ENCODE peak calls at places on chromosome 19, in seven cellular contexts. D, S, U, I, N, Q and M are unnamed samples.

GRCh38 chr19:4305253-4305612 is 835 bp downstream of the FSD1 start:
- DNase-seq in D (no peak), S (no peak), U (peak; percentile 29), I (no peak), N (no peak), Q (no peak), M (no peak)

GRCh38 chr19:2048959-2049740 is 1.9 kb downstream of the MKNK2 start:
- DNase-seq in D (peak; percentile 68), S (peak; percentile 81), U (no peak), I (peak; percentile 70), N (no peak), Q (no peak), M (no peak)

GRCh38 chr19:13637664-13638063 is 126.7 kb upstream of the MRI1 start:
- DNase-seq in D (no peak), S (no peak), U (no peak), I (no peak), N (no peak), Q (peak; percentile 32), M (no peak)

GRCh38 chr19:39823693-39824092 is 10.3 kb downstream of the DYRK1B start:
- DNase-seq in D (no peak), S (no peak), U (no peak), I (no peak), N (no peak), Q (no peak), M (no peak)

GRCh38 chr19:18232540-18233223 is 6.4 kb upstream of the PDE4C start:
- DNase-seq in D (no peak), S (no peak), U (peak; percentile 76), I (no peak), N (no peak), Q (no peak), M (no peak)

GRCh38 chr19:1851581-1852293 is 3.5 kb upstream of the REXO1 start:
- DNase-seq in D (no peak), S (no peak), U (no peak), I (peak; percentile 85), N (no peak), Q (no peak), M (no peak)

GRCh38 chr19:56350416-56351045 is 35.9 kb upstream of the ZSCAN5A start:
- DNase-seq in D (peak; percentile 22), S (no peak), U (peak; percentile 52), I (no peak), N (peak; percentile 39), Q (peak; percentile 24), M (peak; percentile 29)

GRCh38 chr19:14473915-14474578 is 1.1 kb downstream of the PTGER1 start:
- DNase-seq in D (no peak), S (no peak), U (no peak), I (peak; percentile 90), N (peak; percentile 59), Q (no peak), M (peak; percentile 53)

GRCh38 chr19:11246941-11247340 is 7.5 kb downstream of the ANGPTL8 start:
- DNase-seq in D (no peak), S (no peak), U (no peak), I (no peak), N (no peak), Q (no peak), M (no peak)

GRCh38 chr19:35889370-35890112 is 10.8 kb downstream of the NFKBID start:
- DNase-seq in D (no peak), S (no peak), U (no peak), I (peak; percentile 80), N (no peak), Q (no peak), M (no peak)

GRCh38 chr19:57599377-57599760 is 316 bp upstream of the ZNF530 start:
- DNase-seq in D (no peak), S (no peak), U (no peak), I (no peak), N (no peak), Q (no peak), M (no peak)

GRCh38 chr19:57599761-57600383 is at the start of gene ZNF530:
- DNase-seq in D (peak; percentile 89), S (peak; percentile 97), U (peak; percentile 89), I (peak; percentile 89), N (peak; percentile 96), Q (peak; percentile 88), M (peak; percentile 94)
- TF ChIP-seq POLR2A in D (no peak), S (no peak), U (peak; percentile 67), I (no peak), N (no peak), Q (no peak), M (no peak)

DNA sequence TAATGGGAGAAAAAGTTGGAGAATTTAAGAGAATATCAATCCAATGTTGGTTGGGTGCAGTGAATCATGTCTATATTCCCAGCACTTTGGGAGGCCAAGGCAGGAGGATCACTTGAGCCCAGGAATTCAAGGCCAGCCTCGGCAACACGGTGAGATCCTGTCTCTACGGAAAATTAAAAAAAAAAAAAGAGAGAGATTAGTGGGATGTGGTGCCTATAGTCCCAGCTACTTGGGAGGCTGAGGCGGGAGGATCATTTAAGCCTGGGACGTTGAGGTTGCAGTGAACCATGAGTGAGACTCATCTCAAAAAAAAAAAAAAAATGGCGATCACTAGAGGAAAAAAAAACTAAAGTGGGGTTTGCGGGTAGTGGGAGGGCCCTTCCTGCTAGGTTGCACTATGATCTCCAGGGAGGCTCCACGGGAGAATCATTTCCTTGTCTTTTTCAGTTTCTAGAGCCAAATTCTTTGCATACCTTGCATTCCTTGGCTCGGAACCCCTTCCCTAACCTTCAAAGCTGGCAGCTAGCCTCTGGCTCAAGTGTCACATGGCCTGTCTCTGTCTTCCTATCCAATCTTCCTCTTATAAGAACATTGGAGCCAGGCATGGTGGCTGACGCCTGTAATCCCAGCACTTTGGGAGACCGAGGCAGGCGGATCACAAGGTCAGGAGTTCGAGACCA is 5.8 kb upstream of the ERCC2 start:
- DNase-seq in D (peak; percentile 93), S (peak; percentile 82), U (no peak), I (no peak), N (no peak), Q (peak; percentile 13), M (no peak)
- TF ChIP-seq POLR2AphosphoS5 in D (no peak), S (no peak), U (no peak), I (no peak), N (no peak), Q (no peak), M (no peak)

GRCh38 chr19:53192771-53193533 is at the start of gene ZNF665:
- DNase-seq in D (peak; percentile 88), S (peak; percentile 95), U (peak; percentile 86), I (peak; percentile 87), N (peak; percentile 90), Q (no peak), M (peak; percentile 92)
- H3K27ac ChIP-seq in D (peak within 1 kb of the TSS; percentile 88), S (peak within 1 kb of the TSS; percentile 81), U (peak within 1 kb of the TSS; percentile 84), I (peak within 1 kb of the TSS; percentile 80), N (peak within 1 kb of the TSS; percentile 80), Q (no peak within 1 kb of the TSS), M (peak within 1 kb of the TSS; percentile 89)

GRCh38 chr19:49362926-49363264 is 679 bp upstream of the TEAD2 start:
- DNase-seq in D (peak; percentile 63), S (peak; percentile 86), U (no peak), I (no peak), N (peak; percentile 30), Q (no peak), M (peak; percentile 47)

GRCh38 chr19:49363265-49364082 is at the start of gene DKKL1:
- DNase-seq in D (peak; percentile 100), S (peak; percentile 100), U (peak; percentile 95), I (peak; percentile 97), N (peak; percentile 100), Q (peak; percentile 99), M (peak; percentile 99)

GRCh38 chr19:49364083-49364687 is 508 bp downstream of the DKKL1 start:
- DNase-seq in D (no peak), S (no peak), U (peak; percentile 50), I (peak; percentile 59), N (no peak), Q (no peak), M (no peak)

GRCh38 chr19:49361438-49362047 is 673 bp downstream of the TEAD2 start:
- DNase-seq in D (peak; percentile 65), S (peak; percentile 95), U (peak; percentile 91), I (peak; percentile 94), N (peak; percentile 80), Q (peak; percentile 56), M (peak; percentile 81)

GRCh38 chr19:49362048-49362925 is at the start of gene TEAD2:
- DNase-seq in D (peak; percentile 46), S (peak; percentile 91), U (peak; percentile 83), I (peak; percentile 94), N (peak; percentile 73), Q (no peak), M (peak; percentile 75)
- TF ChIP-seq POLR2A in D (peak; percentile 41), S (peak; percentile 73), U (peak; percentile 52), I (no peak), N (no peak), Q (no peak), M (peak; percentile 16)

GRCh38 chr19:55088021-55088451 is 12.4 kb downstream of the EPS8L1 start:
- DNase-seq in D (no peak), S (no peak), U (no peak), I (no peak), N (no peak), Q (no peak), M (no peak)

GRCh38 chr19:55088543-55089265 is 13.0 kb downstream of the EPS8L1 start:
- DNase-seq in D (no peak), S (peak; percentile 86), U (peak; percentile 85), I (no peak), N (peak; percentile 81), Q (no peak), M (peak; percentile 82)

GRCh38 chr19:55085923-55086715 is 10.4 kb downstream of the EPS8L1 start:
- DNase-seq in D (no peak), S (no peak), U (no peak), I (peak; percentile 79), N (no peak), Q (no peak), M (no peak)

GRCh38 chr19:55087542-55087935 is 11.9 kb downstream of the EPS8L1 start:
- DNase-seq in D (no peak), S (no peak), U (no peak), I (no peak), N (no peak), Q (no peak), M (no peak)

GRCh38 chr19:55086730-55087541 is 11.3 kb downstream of the EPS8L1 start:
- DNase-seq in D (peak; percentile 83), S (peak; percentile 95), U (peak; percentile 26), I (peak; percentile 91), N (peak; percentile 82), Q (no peak), M (peak; percentile 93)
- TF ChIP-seq POLR2AphosphoS5 in D (peak; percentile 14), S (peak; percentile 63), U (no peak), I (peak; percentile 54), N (peak; percentile 67), Q (no peak), M (peak; percentile 18)

GRCh38 chr19:41810301-41810700 is 13.9 kb downstream of the CEACAM3 start:
- DNase-seq in D (no peak), S (no peak), U (no peak), I (no peak), N (no peak), Q (no peak), M (no peak)
- H3K27ac ChIP-seq in D (no peak overlapping the region), S (no peak overlapping the region), U (no peak overlapping the region), I (peak overlapping the region; percentile 77), N (peak overlapping the region; percentile 75), Q (no peak overlapping the region), M (no peak overlapping the region)